ENCODE peak calls at places on chromosomes 5 and 9, in four cellular contexts. T, W, I and O are unnamed samples. For H3K4me1, the result is how much of the 10 kb centered on the place peaks cover.

GRCh38 chr9:94085062-94085639 is 887 bp downstream of the PTPDC1 start:
- DNase-seq in W (peak), I (no peak), T (no peak), O (no peak)

GRCh38 chr5:81525690-81526089 is 131.8 kb upstream of the ACOT12 start:
- DNase-seq in I (no peak), T (peak), W (no peak), O (no peak)

GRCh38 chr9:3855601-3856328 is 330.0 kb upstream of the RFX3 start:
- DNase-seq in T (no peak), W (peak), I (no peak), O (no peak)

GRCh38 chr9:130298663-130299279 is 33.2 kb downstream of the HMCN2 start:
- DNase-seq in T (peak), W (peak), I (no peak), O (no peak)

GRCh38 chr9:37331871-37332270 is 90.6 kb upstream of the GRHPR start:
- DNase-seq in W (no peak), I (no peak), T (peak), O (no peak)

GRCh38 chr9:73565026-73565425 is 413.4 kb downstream of the ANXA1 start:
- DNase-seq in I (no peak), W (no peak), T (no peak), O (no peak)

GRCh38 chr5:168951341-168951740 is 349.6 kb downstream of the SLIT3 start:
- DNase-seq in W (no peak), I (no peak), T (no peak), O (no peak)

GRCh38 chr5:132473019-132473531 is 17.5 kb downstream of the IRF1 start:
- DNase-seq in I (peak), T (no peak), W (no peak), O (no peak)

GRCh38 chr9:110104201-110104845 is 103.6 kb downstream of the C9orf152 start:
- DNase-seq in W (peak), T (no peak), I (no peak), O (no peak)

GRCh38 chr5:54469655-54470054 is 14.2 kb downstream of the HSPB3 start:
- DNase-seq in T (no peak), I (no peak), W (no peak), O (no peak)

GRCh38 chr9:86041331-86041741 is 58.0 kb downstream of the GOLM1 start:
- DNase-seq in W (no peak), I (no peak), T (no peak), O (no peak)

GRCh38 chr9:122370869-122371467 is at the start of gene PTGS1:
- DNase-seq in T (peak), W (peak), I (peak), O (peak)

GRCh38 chr5:21199087-21199486 is 1211.1 kb upstream of the CDH18 start:
- DNase-seq in I (no peak), W (no peak), T (no peak), O (no peak)

GRCh38 chr9:6055213-6055612 is 39.8 kb upstream of the RANBP6 start:
- DNase-seq in T (peak), I (no peak), W (peak), O (peak)

GRCh38 chr5:132500931-132501628 is 10.5 kb upstream of the IRF1 start:
- DNase-seq in W (peak), T (peak), I (peak), O (peak)

GRCh38 chr5:74851684-74852353 is 14.4 kb downstream of the FAM169A start:
- DNase-seq in W (no peak), T (no peak), I (no peak), O (no peak)

GRCh38 chr5:163790497-163790896 is 285.1 kb downstream of the MAT2B start:
- DNase-seq in T (no peak), W (no peak), I (no peak), O (no peak)

GRCh38 chr5:71955718-71956117 is 151.6 kb upstream of the MAP1B start:
- DNase-seq in W (no peak), I (no peak), T (no peak), O (no peak)

GRCh38 chr5:130206686-130207085 is 302.4 kb downstream of the CHSY3 start:
- DNase-seq in I (no peak), W (peak), T (no peak), O (no peak)

GRCh38 chr5:40486437-40487270 is 193.1 kb upstream of the PTGER4 start:
- DNase-seq in I (no peak), W (no peak), T (no peak), O (no peak)

GRCh38 chr5:160007610-160008009 is 1.3 kb upstream of the TTC1 start:
- DNase-seq in T (no peak), W (no peak), I (no peak), O (no peak)

GRCh38 chr9:8053501-8053900 is 253.9 kb upstream of the DMAC1 start:
- DNase-seq in T (no peak), I (no peak), W (no peak), O (no peak)

GRCh38 chr5:122362361-122362760 is 50.3 kb downstream of the SNCAIP start:
- DNase-seq in T (no peak), I (no peak), W (peak), O (no peak)

GRCh38 chr5:1104327-1105006 is 7.4 kb downstream of the SLC12A7 start:
- DNase-seq in I (no peak), T (no peak), W (no peak), O (no peak)

GRCh38 chr9:5549671-5550650 is 39.6 kb downstream of the PDCD1LG2 start:
- DNase-seq in I (no peak), W (no peak), T (no peak), O (no peak)

GRCh38 chr5:56569576-56569975 is 245.8 kb upstream of the MAP3K1 start:
- DNase-seq in I (no peak), W (no peak), T (no peak), O (no peak)

GRCh38 chr9:72065076-72065475 is 4.7 kb upstream of the C9orf57 start:
- DNase-seq in I (no peak), T (no peak), W (no peak), O (no peak)
- H3K4me3 ChIP-seq in I (no peak), T (no peak), W (no peak), O (no peak)

DNA sequence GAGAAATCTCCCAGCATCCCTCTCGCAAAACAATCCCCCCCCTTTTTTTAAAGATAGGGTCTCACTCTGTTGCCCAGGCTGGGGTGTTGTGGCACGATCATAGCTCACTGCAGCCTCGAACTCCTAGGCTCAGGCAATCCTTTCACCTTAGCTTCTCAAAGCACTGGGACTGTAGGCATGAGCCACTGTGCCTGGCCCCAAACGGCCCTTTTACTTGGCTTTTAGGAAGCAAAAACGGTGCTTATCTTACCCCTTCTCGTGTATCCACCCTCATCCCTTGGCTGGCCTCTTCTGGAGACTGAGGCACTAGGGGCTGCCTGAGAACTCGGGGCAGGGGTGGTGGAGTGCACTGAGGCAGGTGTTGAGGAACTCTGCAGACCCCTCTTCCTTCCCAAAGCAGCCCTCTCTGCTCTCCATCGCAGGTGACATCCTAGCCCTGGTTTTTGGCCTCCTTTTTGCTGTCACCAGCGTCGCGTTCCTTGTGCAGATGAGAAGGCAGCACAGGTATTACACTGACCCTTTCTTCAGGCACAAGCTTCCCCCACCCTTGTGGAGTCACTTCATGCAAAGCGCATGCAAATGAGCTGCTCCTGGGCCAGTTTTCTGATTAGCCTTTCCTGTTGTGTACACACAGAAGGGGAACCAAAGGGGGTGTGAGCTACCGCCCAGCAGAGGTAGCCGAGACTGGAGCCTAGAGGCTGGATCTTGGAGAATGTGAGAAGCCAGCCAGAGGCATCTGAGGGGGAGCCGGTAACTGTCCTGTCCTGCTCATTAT is 6.8 kb downstream of the CA9 start:
- DNase-seq in W (peak), I (no peak), T (peak), O (no peak)
- H3K4me1 ChIP-seq in W (under half), I (under half), T (under half), O (under half)

GRCh38 chr9:131674425-131675421 is 65.2 kb downstream of the RAPGEF1 start:
- DNase-seq in W (no peak), T (peak), I (no peak), O (no peak)
- H3K4me3 ChIP-seq in W (no peak), T (no peak), I (no peak), O (no peak)

GRCh38 chr9:90552317-90552716 is 90.3 kb downstream of the DIRAS2 start:
- DNase-seq in W (no peak), T (no peak), I (no peak), O (no peak)

GRCh38 chr9:90562229-90562628 is 80.4 kb downstream of the DIRAS2 start:
- DNase-seq in I (no peak), W (no peak), T (no peak), O (no peak)

GRCh38 chr9:90559075-90560073 is 83.2 kb downstream of the DIRAS2 start:
- DNase-seq in T (no peak), W (no peak), I (no peak), O (no peak)

GRCh38 chr9:90555351-90556057 is 87.1 kb downstream of the DIRAS2 start:
- DNase-seq in T (no peak), W (no peak), I (no peak), O (no peak)

DNA sequence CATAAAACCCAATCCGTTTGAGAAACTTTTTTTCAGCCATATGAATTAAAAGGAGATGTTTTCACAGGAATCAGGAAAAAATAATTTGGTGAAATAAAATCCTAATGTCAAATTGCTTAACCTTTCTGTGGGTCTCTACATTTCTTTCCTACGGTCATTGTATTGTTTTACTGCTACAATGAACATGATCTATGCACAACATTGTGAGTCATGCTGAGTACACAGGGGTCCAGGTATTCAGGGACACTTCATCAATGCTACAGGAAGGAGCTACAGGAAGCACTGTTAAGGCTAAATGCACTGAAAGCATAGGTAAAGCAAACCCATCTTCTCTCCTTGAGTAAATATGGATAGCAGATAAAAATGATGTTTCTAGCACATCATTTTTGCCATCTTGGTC is 85.7 kb downstream of the DIRAS2 start:
- DNase-seq in T (no peak), I (no peak), W (no peak), O (no peak)
- H3K4me1 ChIP-seq in T (under half), I (under half), W (under half), O (under half)

GRCh38 chr5:96875805-96876291 is 452 bp upstream of the ERAP2 start:
- DNase-seq in I (no peak), T (peak), W (peak), O (peak)
- H3K4me3 ChIP-seq in I (peak), T (peak), W (no peak), O (peak)